ENCODE peak calls at places on chromosomes 7 and 10, in six cellular contexts. L is upper lobe of right lung; O is fibroblast of villous mesenchyme; P is Calu3; X is lung; K is CD8-positive, alpha-beta T cell. R is an unnamed sample.

GRCh38 chr7:119377-120163 is 72.8 kb upstream of the FAM20C start:
- DNase-seq in L (peak; percentile 90), O (peak; percentile 67), P (no peak), X (no peak), K (no peak), R (peak; percentile 72)

GRCh38 chr7:66576646-66577045 is 52.0 kb upstream of the KCTD7 start:
- DNase-seq in L (no peak), O (no peak), P (no peak), X (no peak), K (no peak), R (no peak)

GRCh38 chr7:5523052-5523711 is 99.5 kb upstream of the TNRC18 start:
- DNase-seq in L (no peak), O (no peak), P (peak; percentile 66), X (no peak), K (no peak), R (no peak)

GRCh38 chr7:66894463-66895080 is 26.5 kb upstream of the TMEM248 start:
- DNase-seq in L (no peak), O (no peak), P (no peak), X (no peak), K (no peak), R (no peak)

GRCh38 chr10:77006836-77007511 is 630.6 kb downstream of the KCNMA1 start:
- DNase-seq in L (no peak), O (no peak), P (no peak), X (no peak), K (no peak), R (no peak)

GRCh38 chr7:85469446-85469970 is 282.7 kb upstream of the SEMA3D start:
- DNase-seq in L (no peak), O (peak; percentile 28), P (no peak), X (no peak), K (no peak), R (no peak)

GRCh38 chr10:31136386-31136785 is 104.7 kb upstream of the ZNF438 start:
- DNase-seq in L (no peak), O (no peak), P (no peak), X (no peak), K (no peak), R (no peak)

GRCh38 chr10:75407716-75408511 is 6.3 kb upstream of the ZNF503 start:
- DNase-seq in L (peak; percentile 78), O (no peak), P (no peak), X (peak; percentile 51), K (no peak), R (no peak)

GRCh38 chr10:12073526-12073925 is 4.8 kb downstream of the DHTKD1 start:
- DNase-seq in L (no peak), O (peak; percentile 19), P (no peak), X (no peak), K (no peak), R (no peak)

GRCh38 chr10:12062754-12063482 is 5.8 kb upstream of the DHTKD1 start:
- DNase-seq in L (no peak), O (no peak), P (no peak), X (no peak), K (no peak), R (no peak)

GRCh38 chr10:12063483-12063818 is 5.3 kb upstream of the DHTKD1 start:
- DNase-seq in L (no peak), O (no peak), P (no peak), X (no peak), K (no peak), R (no peak)

GRCh38 chr10:12067336-12067735 is 1.4 kb upstream of the DHTKD1 start:
- DNase-seq in L (no peak), O (peak; percentile 28), P (no peak), X (no peak), K (no peak), R (no peak)

GRCh38 chr10:12068467-12069269 is at the start of gene DHTKD1:
- DNase-seq in L (peak; percentile 100), O (peak; percentile 98), P (peak; percentile 99), X (peak; percentile 99), K (peak; percentile 97), R (peak; percentile 99)
- TF ChIP-seq CTCF in L (peak; percentile 51), O (peak; percentile 39), P (no peak), X (peak; percentile 10), K (peak; percentile 31), R (no peak)

GRCh38 chr7:1493129-1493528 is 11.1 kb downstream of the INTS1 start:
- DNase-seq in L (no peak), O (no peak), P (no peak), X (no peak), K (no peak), R (no peak)

GRCh38 chr7:1492640-1493039 is 11.5 kb downstream of the INTS1 start:
- DNase-seq in L (no peak), O (no peak), P (no peak), X (no peak), K (no peak), R (no peak)

GRCh38 chr7:1489336-1489735 is 14.9 kb downstream of the INTS1 start:
- DNase-seq in L (no peak), O (no peak), P (no peak), X (no peak), K (no peak), R (no peak)

GRCh38 chr7:1492221-1492620 is 12.0 kb downstream of the INTS1 start:
- DNase-seq in L (no peak), O (no peak), P (no peak), X (no peak), K (no peak), R (no peak)

DNA sequence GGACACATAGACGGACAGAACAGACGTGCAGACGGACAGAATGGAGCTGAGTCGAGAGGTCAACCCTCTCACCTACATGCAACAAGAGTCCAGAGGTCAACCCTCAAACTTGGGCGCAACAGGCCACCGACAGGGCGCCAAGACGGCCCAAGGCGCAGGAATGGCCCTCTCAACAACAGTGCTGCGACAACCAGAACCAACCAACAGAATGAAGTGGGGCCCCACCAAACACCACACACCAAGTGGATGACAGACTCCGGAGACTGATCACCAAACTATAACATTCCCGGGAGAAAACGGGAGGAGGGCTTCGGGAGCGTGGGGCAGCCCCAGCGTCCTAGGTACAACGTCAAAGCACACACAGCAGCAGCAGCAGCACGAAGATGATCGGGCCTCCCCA is 13.4 kb downstream of the INTS1 start:
- DNase-seq in L (no peak), O (no peak), P (no peak), X (no peak), K (no peak), R (no peak)
- TF ChIP-seq CTCF in L (no peak), O (no peak), P (no peak), X (no peak), K (no peak), R (no peak)

DNA sequence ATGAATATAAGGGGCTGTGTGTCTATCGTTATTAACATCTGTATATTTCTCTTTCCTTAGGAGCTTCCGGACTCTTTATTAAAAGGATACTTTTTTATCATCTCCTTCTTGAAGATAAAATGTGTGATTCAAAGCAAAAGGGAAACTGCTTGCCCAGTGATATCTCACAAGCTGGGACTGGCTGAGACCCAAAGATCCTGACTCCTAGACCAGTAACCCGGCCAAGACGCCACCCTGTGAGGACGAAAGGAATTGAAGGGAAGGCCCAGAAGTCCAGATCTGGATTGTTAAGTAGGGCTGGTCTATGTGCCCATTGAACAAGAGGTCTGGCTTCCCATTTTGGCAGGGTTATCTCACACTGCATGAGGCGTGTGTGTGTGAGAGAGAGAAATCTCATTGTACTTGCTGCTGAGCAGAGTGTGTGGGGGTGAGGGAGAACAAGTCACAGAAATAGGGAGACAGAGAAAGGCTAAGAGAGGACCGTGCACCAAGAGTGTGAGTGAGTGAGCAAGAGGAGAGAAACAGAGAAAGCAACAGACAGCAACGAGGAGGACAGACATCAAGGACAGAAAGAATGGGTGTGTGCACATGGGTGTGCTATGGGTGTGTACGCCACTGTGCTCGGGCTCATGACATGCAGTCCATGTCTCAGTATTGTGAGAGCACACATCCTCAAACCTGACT is 75.4 kb downstream of the PLXNA4 start:
- DNase-seq in L (no peak), O (peak; percentile 15), P (no peak), X (peak; percentile 44), K (no peak), R (no peak)
- TF ChIP-seq CTCF in L (peak; percentile 38), O (peak; percentile 21), P (no peak), X (no peak), K (no peak), R (no peak)

GRCh38 chr10:84571146-84571545 is 242.8 kb downstream of the CCSER2 start:
- DNase-seq in L (no peak), O (no peak), P (no peak), X (no peak), K (no peak), R (no peak)

GRCh38 chr10:84574101-84574500 is 245.7 kb downstream of the CCSER2 start:
- DNase-seq in L (no peak), O (no peak), P (no peak), X (no peak), K (no peak), R (no peak)
- TF ChIP-seq CTCF in L (no peak), O (no peak), P (no peak), X (no peak), K (no peak), R (no peak)

DNA sequence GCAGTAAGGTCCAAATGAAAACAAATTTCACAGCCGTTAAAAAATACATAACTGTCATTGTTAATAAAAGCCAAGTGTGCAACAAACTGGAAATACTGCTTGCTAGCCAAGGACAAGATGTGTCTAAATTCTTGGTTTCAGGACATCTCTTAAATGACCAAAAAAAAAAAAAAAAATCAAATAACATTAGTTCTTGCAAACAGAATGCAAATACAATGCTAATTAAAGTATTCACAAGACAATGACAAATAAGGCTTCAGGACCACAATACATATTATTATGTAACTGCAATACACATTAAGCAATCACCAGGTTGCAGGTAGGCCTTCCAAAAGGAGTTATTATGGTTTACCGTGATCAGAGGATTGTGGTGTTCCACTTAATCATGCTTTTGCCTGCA is 3.6 kb downstream of the ARHGAP21 start:
- DNase-seq in L (no peak), O (no peak), P (no peak), X (no peak), K (no peak), R (no peak)
- TF ChIP-seq CTCF in L (no peak), O (no peak), P (no peak), X (no peak), K (no peak), R (no peak)

GRCh38 chr10:69874464-69874863 is 72.8 kb downstream of the COL13A1 start:
- DNase-seq in L (no peak), O (peak; percentile 21), P (no peak), X (no peak), K (no peak), R (no peak)
- TF ChIP-seq CTCF in L (no peak), O (no peak), P (no peak), X (no peak), K (no peak), R (no peak)

DNA sequence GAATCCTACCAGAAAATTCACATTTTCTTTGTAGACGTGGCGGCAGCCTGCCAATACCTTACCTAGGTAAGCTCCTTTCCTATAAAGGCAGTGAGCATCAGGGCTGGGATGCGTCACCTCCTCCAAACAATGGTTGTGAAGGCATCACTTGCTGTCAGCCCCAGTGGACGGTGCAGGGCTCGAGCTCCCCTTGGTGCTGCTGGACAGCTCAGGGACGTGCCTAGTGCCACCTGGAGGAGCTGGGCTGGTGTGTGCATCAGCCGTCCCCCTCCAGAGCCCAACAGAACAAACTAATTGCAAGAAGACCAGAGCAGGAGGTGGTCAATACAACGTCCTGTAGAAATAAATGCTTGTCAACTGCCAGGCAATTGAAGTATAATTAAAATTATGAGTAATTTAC is 517.5 kb upstream of the FOXK1 start:
- DNase-seq in L (no peak), O (no peak), P (no peak), X (no peak), K (no peak), R (no peak)
- TF ChIP-seq CTCF in L (no peak), O (no peak), P (no peak), X (no peak), K (no peak), R (no peak)